ENCODE peak calls at places on chromosomes 11 and 22, in four cellular contexts. I, N, V and W are unnamed samples.
A peak's percentile ranks its signal among the peaks of the same experiment; 100 is the strongest.

GRCh38 chr11:83511646-83512045 is 225.5 kb upstream of the CCDC90B start:
- DNase-seq in N (no peak), V (no peak), I (no peak), W (no peak)

GRCh38 chr11:66316849-66317251 is at the start of gene CD248:
- DNase-seq in N (peak; percentile 47), I (no peak), V (peak; percentile 87), W (peak; percentile 81)

GRCh38 chr22:24106385-24107381 is 74.6 kb upstream of the SUSD2 start:
- DNase-seq in I (no peak), N (no peak), V (peak; percentile 25), W (no peak)

GRCh38 chr22:44210721-44211120 is 30.0 kb downstream of the PARVG start:
- DNase-seq in V (no peak), I (no peak), N (no peak), W (peak; percentile 61)

GRCh38 chr11:95516786-95517185 is 272.8 kb downstream of the FAM76B start:
- DNase-seq in V (no peak), N (no peak), I (no peak), W (peak; percentile 90)

GRCh38 chr11:125941606-125942275 is 4.1 kb upstream of the VSIG10L2 start:
- DNase-seq in N (peak; percentile 58), I (peak; percentile 55), V (peak; percentile 61), W (peak; percentile 57)

GRCh38 chr22:36385491-36386350 is 2.0 kb downstream of the MYH9 start:
- DNase-seq in N (peak; percentile 58), V (peak; percentile 51), I (no peak), W (peak; percentile 81)

GRCh38 chr22:42780070-42780540 is 59.4 kb upstream of the A4GALT start:
- DNase-seq in I (peak; percentile 45), V (no peak), N (peak; percentile 77), W (peak; percentile 84)

GRCh38 chr22:46024136-46024840 is 47.3 kb upstream of the WNT7B start:
- DNase-seq in V (peak; percentile 12), I (no peak), N (no peak), W (no peak)

GRCh38 chr11:18222814-18223421 is 13.7 kb downstream of the SAA4 start:
- DNase-seq in I (no peak), V (no peak), N (no peak), W (no peak)

GRCh38 chr11:11036185-11037161 is 178.6 kb upstream of the ZBED5 start:
- DNase-seq in N (peak; percentile 26), I (peak; percentile 31), V (no peak), W (peak; percentile 77)

GRCh38 chr22:40243891-40244290 is 66.2 kb downstream of the TNRC6B start:
- DNase-seq in N (no peak), V (no peak), I (no peak), W (no peak)

GRCh38 chr11:129723146-129723963 is 92.3 kb upstream of the TMEM45B start:
- DNase-seq in N (no peak), V (no peak), I (no peak), W (no peak)

GRCh38 chr22:45478108-45478771 is 24.4 kb upstream of the FBLN1 start:
- DNase-seq in N (no peak), V (no peak), I (peak; percentile 55), W (peak; percentile 60)

GRCh38 chr22:30017824-30018223 is 62.4 kb upstream of the HORMAD2 start:
- DNase-seq in V (no peak), I (no peak), N (no peak), W (no peak)

GRCh38 chr11:114098927-114099326 is 39.4 kb downstream of the ZBTB16 start:
- DNase-seq in V (no peak), I (no peak), N (no peak), W (no peak)

GRCh38 chr11:58629857-58630256 is 7.4 kb downstream of the CNTF start:
- DNase-seq in N (peak; percentile 37), I (peak; percentile 31), V (no peak), W (peak; percentile 82)

GRCh38 chr22:47618611-47619010 is 856.2 kb downstream of the TBC1D22A start:
- DNase-seq in V (no peak), I (no peak), N (no peak), W (no peak)

GRCh38 chr22:26553056-26553752 is 36.7 kb downstream of the TPST2 start:
- DNase-seq in I (peak; percentile 27), V (no peak), N (no peak), W (peak; percentile 91)

GRCh38 chr22:48574776-48575566 is 1252.7 kb downstream of the BRD1 start:
- DNase-seq in I (peak; percentile 79), N (peak; percentile 22), V (no peak), W (peak; percentile 42)

GRCh38 chr11:120945042-120945441 is 78.9 kb upstream of the TBCEL start:
- DNase-seq in N (no peak), I (no peak), V (no peak), W (no peak)

GRCh38 chr11:104327864-104328513 is 164.0 kb upstream of the PDGFD start:
- DNase-seq in N (no peak), I (no peak), V (no peak), W (peak; percentile 14)

GRCh38 chr11:123742334-123742733 is 874 bp upstream of the ZNF202 start:
- DNase-seq in I (no peak), V (no peak), N (no peak), W (no peak)

GRCh38 chr11:12377824-12378593 is 638 bp downstream of the PARVA start:
- DNase-seq in I (peak; percentile 50), V (peak; percentile 74), N (peak; percentile 86), W (peak; percentile 93)

GRCh38 chr11:3835752-3836151 is 5.0 kb downstream of the RHOG start:
- DNase-seq in V (peak; percentile 69), N (no peak), I (no peak), W (no peak)

GRCh38 chr11:3832816-3833215 is 7.9 kb downstream of the RHOG start:
- DNase-seq in N (no peak), I (no peak), V (no peak), W (no peak)

GRCh38 chr11:3835100-3835485 is 5.7 kb downstream of the RHOG start:
- DNase-seq in I (no peak), V (no peak), N (no peak), W (peak; percentile 27)

GRCh38 chr11:3833461-3833860 is 7.3 kb downstream of the RHOG start:
- DNase-seq in I (no peak), V (no peak), N (no peak), W (no peak)

DNA sequence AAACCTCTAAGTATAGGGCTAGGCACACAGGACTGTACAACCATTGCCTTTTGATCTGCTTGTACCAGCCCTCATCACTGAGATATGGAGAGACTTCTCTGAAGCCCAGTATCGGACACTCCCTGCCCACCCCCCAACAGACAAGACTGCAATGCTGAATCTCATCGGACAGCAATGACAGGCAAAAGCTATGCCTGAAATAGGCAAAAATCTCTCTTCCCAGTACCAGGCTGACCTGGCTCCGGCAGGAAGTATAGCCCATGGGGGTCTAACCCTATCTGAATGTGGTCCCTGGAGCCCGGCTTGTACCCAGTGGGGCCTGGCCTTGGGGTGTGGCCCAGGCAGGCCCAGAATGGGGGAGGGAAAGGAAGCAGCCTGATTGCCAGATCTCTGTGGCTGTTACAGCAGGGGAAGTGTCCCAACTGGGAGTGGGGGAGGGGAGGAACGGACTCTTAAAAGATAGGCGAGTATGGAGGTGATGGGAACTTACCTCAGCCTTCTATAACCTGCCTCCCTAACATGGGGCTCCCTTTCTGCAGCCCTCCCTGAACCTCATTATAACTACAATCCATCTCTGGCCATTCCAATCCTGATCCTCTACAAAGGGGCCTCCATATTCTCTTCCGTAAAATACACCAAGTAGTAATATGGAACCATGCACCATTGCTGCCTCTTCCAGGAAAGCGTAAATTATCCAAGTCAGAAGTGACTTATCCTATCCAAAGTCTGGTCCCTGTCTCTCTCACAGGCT is 6.2 kb downstream of the RHOG start:
- DNase-seq in I (no peak), V (peak; percentile 53), N (peak; percentile 60), W (no peak)
- H3K4me1 ChIP-seq in I (peaks cover 35% of the 10 kb centered on the region), V (peaks cover 89% of the 10 kb centered on the region), N (peaks cover 20% of the 10 kb centered on the region), W (peaks cover 18% of the 10 kb centered on the region)

GRCh38 chr11:63532150-63532549 is 4.5 kb upstream of the PLAAT4 start:
- DNase-seq in V (no peak), N (no peak), I (no peak), W (no peak)

GRCh38 chr11:63534895-63535461 is 1.6 kb upstream of the PLAAT4 start:
- DNase-seq in V (no peak), N (no peak), I (no peak), W (no peak)

GRCh38 chr11:63534076-63534475 is 2.5 kb upstream of the PLAAT4 start:
- DNase-seq in I (no peak), V (no peak), N (no peak), W (no peak)

GRCh38 chr11:63535734-63536133 is 874 bp upstream of the PLAAT4 start:
- DNase-seq in N (no peak), V (no peak), I (no peak), W (no peak)

DNA sequence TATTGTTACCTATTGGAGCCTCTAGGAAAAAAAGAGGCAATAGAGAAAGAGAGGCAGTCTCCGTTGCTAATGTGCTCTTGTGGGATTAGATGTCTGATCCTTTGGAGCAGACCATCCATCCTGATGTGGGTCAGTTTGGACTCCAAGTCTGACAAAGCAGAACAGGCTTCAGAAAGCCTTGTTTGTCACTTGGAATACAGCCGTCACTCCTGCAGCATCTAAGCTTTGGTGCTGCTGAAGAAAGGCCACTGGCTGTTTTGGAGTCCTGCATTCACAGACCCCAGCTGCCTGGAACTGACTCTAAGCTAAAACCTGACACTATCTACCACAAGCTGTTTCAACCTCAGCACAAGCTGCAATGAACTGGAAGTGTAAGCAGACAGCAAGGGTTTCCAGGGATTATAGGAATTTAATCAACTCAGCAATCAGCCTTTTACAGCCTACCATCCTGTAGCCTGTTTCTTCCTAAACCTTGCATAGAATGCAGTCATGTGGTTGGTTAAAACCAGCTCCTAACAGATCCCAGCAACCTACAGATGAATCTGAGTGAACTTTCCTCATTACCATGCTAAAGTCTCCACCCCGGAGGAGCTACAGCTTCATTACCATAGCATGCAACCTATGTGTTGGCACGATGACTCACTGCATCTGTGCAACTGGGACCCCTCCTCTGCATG is 3.7 kb upstream of the PLAAT4 start:
- DNase-seq in I (no peak), N (no peak), V (no peak), W (no peak)
- H3K4me3 ChIP-seq in I (no peak overlapping the region), N (no peak overlapping the region), V (no peak overlapping the region), W (no peak overlapping the region)

GRCh38 chr11:8712506-8712905 is 29.9 kb downstream of the RPL27A start:
- DNase-seq in I (no peak), N (no peak), V (no peak), W (no peak)

GRCh38 chr11:8714622-8715225 is 32.1 kb downstream of the RPL27A start:
- DNase-seq in V (no peak), N (no peak), I (no peak), W (no peak)

GRCh38 chr11:8711895-8712442 is 29.4 kb downstream of the RPL27A start:
- DNase-seq in I (no peak), V (no peak), N (no peak), W (no peak)

GRCh38 chr11:8715501-8715900 is 32.9 kb downstream of the RPL27A start:
- DNase-seq in I (no peak), V (no peak), N (no peak), W (no peak)

GRCh38 chr11:8713760-8714159 is 31.2 kb downstream of the RPL27A start:
- DNase-seq in V (no peak), N (no peak), I (no peak), W (no peak)
- H3K4me1 ChIP-seq in V (peaks cover 70% of the 10 kb centered on the region), N (no peaks in the 10 kb centered on the region), I (peaks cover 21% of the 10 kb centered on the region), W (peaks cover 23% of the 10 kb centered on the region)

GRCh38 chr11:128584253-128584652 is 3.1 kb downstream of the ETS1 start:
- DNase-seq in V (no peak), N (no peak), I (no peak), W (no peak)

GRCh38 chr11:128588086-128588485 is 728 bp upstream of the ETS1 start:
- DNase-seq in I (no peak), V (no peak), N (no peak), W (peak; percentile 30)

GRCh38 chr11:128585498-128586238 is 1.7 kb downstream of the ETS1 start:
- DNase-seq in N (no peak), I (no peak), V (no peak), W (no peak)

GRCh38 chr11:128587415-128587814 is at the start of gene ETS1:
- DNase-seq in I (peak; percentile 7), V (no peak), N (no peak), W (no peak)

GRCh38 chr11:128586689-128587088 is 669 bp downstream of the ETS1 start:
- DNase-seq in V (no peak), I (no peak), N (no peak), W (no peak)
- H3K4me3 ChIP-seq in V (peak overlapping the region; percentile 62), I (no peak overlapping the region), N (no peak overlapping the region), W (no peak overlapping the region)